ENCODE peak calls at places on chromosomes 3 and 15, in seven cellular contexts. L, F, K, R, A, V and O are unnamed samples.

GRCh38 chr3:24145481-24145880 is 200.4 kb downstream of the NR1D2 start:
- DNase-seq in L (no peak), F (no peak), K (no peak), R (no peak), A (no peak), V (peak; percentile 20), O (no peak)

GRCh38 chr15:78540955-78541743 is 905 bp downstream of the PSMA4 start:
- DNase-seq in L (peak; percentile 5), F (no peak), K (no peak), R (no peak), A (no peak), V (peak; percentile 11), O (no peak)

GRCh38 chr15:58538225-58538731 is 106.5 kb downstream of the LIPC start:
- DNase-seq in L (no peak), F (no peak), K (no peak), R (no peak), A (no peak), V (no peak), O (no peak)

GRCh38 chr3:186979837-186980236 is 49.5 kb downstream of the ST6GAL1 start:
- DNase-seq in L (peak; percentile 88), F (no peak), K (no peak), R (no peak), A (no peak), V (no peak), O (no peak)

GRCh38 chr15:74461847-74462511 is 1.0 kb upstream of the UBL7 start:
- DNase-seq in L (no peak), F (no peak), K (no peak), R (no peak), A (no peak), V (no peak), O (no peak)

GRCh38 chr15:64948916-64949315 is 37.2 kb downstream of the ANKDD1A start:
- DNase-seq in L (no peak), F (no peak), K (no peak), R (no peak), A (no peak), V (no peak), O (no peak)

GRCh38 chr3:6799264-6799915 is 61.5 kb upstream of the GRM7 start:
- DNase-seq in L (peak; percentile 18), F (peak; percentile 14), K (peak; percentile 36), R (no peak), A (no peak), V (peak; percentile 10), O (no peak)

GRCh38 chr3:160006282-160007163 is 17.9 kb downstream of the IL12A start:
- DNase-seq in L (peak; percentile 54), F (peak; percentile 74), K (peak; percentile 74), R (peak; percentile 51), A (peak; percentile 66), V (peak; percentile 83), O (peak; percentile 56)

GRCh38 chr15:28891588-28891987 is 5.8 kb downstream of the APBA2 start:
- DNase-seq in L (no peak), F (no peak), K (no peak), R (no peak), A (no peak), V (no peak), O (no peak)

GRCh38 chr3:194906229-194906629 is 220.5 kb downstream of the FAM43A start:
- DNase-seq in L (peak; percentile 71), F (peak; percentile 75), K (no peak), R (no peak), A (no peak), V (peak; percentile 54), O (no peak)

GRCh38 chr15:66287461-66288055 is 5.8 kb upstream of the DIS3L start:
- DNase-seq in L (peak; percentile 14), F (no peak), K (peak; percentile 31), R (no peak), A (no peak), V (peak; percentile 36), O (no peak)

GRCh38 chr15:47756872-47757271 is 39.6 kb downstream of the SEMA6D start:
- DNase-seq in L (peak; percentile 76), F (no peak), K (peak; percentile 49), R (peak; percentile 48), A (peak; percentile 20), V (peak; percentile 66), O (peak; percentile 45)

GRCh38 chr15:56732135-56732880 is 1.0 kb downstream of the ZNF280D start:
- DNase-seq in L (peak; percentile 39), F (no peak), K (peak; percentile 35), R (no peak), A (peak; percentile 54), V (peak; percentile 79), O (no peak)

GRCh38 chr3:192685801-192686200 is 41.5 kb downstream of the FGF12 start:
- DNase-seq in L (no peak), F (no peak), K (no peak), R (no peak), A (no peak), V (no peak), O (no peak)

GRCh38 chr3:179141890-179142289 is 6.3 kb upstream of the PIK3CA start:
- DNase-seq in L (no peak), F (no peak), K (no peak), R (no peak), A (no peak), V (no peak), O (no peak)

GRCh38 chr3:136835817-136836510 is 17.0 kb downstream of the SLC35G2 start:
- DNase-seq in L (no peak), F (no peak), K (no peak), R (no peak), A (no peak), V (no peak), O (no peak)

GRCh38 chr3:100260081-100260684 is 609 bp upstream of the TBC1D23 start:
- DNase-seq in L (peak; percentile 24), F (no peak), K (no peak), R (no peak), A (no peak), V (peak; percentile 89), O (no peak)

GRCh38 chr3:116614795-116615362 is 94.7 kb upstream of the TUSC7 start:
- DNase-seq in L (peak; percentile 12), F (no peak), K (no peak), R (no peak), A (no peak), V (peak; percentile 1), O (no peak)

GRCh38 chr3:120682095-120682681 is at the start of gene HGD:
- DNase-seq in L (no peak), F (peak; percentile 52), K (no peak), R (no peak), A (no peak), V (no peak), O (no peak)

DNA sequence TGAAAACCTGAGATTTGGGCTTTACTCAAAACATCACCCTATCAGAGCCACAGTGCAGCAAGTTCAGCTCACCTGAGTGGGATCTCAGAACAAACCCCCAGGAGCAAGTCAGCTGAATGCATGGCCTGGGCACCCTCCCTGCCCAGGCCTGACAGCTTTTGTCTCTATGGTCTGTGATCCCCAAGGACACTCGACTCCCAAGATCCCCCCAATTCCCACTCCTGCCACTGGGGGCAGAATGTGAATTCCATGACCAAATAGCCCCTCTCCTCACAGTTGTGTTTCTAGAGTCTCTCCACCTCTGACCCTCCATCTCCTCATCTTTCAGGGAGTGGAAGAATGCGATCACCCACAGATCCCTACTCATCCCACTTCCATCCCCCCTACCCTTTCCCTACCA is 58.9 kb downstream of the ZNF445 start:
- DNase-seq in L (no peak), F (no peak), K (no peak), R (no peak), A (no peak), V (no peak), O (no peak)
- TF ChIP-seq CTCF in L (peak; percentile 29), F (peak; percentile 14), K (no peak), R (peak; percentile 18), A (peak; percentile 16), V (peak; percentile 37), O (peak; percentile 14)

DNA sequence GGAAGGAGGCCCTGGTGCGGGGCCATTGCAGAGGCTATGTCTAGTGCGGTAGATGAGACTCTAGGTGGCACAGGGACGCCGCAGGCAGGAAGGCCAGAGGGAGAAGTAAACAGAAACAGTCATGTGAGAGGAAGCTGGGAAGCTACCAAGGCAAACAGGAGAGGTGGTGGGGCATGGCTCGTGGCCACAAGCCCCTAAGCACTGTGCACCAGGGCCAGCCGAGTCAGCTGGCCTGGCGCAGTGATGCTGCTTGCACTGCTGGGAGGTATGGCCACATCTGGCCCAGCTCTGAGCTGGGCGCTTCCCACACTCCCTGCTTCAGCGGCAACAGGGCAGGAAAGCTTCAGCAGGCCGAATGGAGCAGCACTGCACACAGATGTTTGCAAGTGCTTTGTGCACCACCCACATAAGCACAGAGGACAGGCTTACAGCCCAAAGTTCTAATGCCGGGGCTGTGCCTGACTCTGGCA is 76.6 kb downstream of the SRGAP3 start:
- DNase-seq in L (peak; percentile 42), F (no peak), K (no peak), R (no peak), A (no peak), V (no peak), O (no peak)
- TF ChIP-seq CTCF in L (peak; percentile 3), F (no peak), K (no peak), R (no peak), A (no peak), V (no peak), O (no peak)

GRCh38 chr15:69750253-69750652 is 297.6 kb downstream of the RPLP1 start:
- DNase-seq in L (no peak), F (no peak), K (no peak), R (no peak), A (no peak), V (no peak), O (no peak)

GRCh38 chr15:69751147-69751546 is 298.5 kb downstream of the RPLP1 start:
- DNase-seq in L (no peak), F (no peak), K (no peak), R (no peak), A (no peak), V (no peak), O (no peak)

GRCh38 chr15:69748700-69749099 is 296.1 kb downstream of the RPLP1 start:
- DNase-seq in L (no peak), F (no peak), K (no peak), R (no peak), A (no peak), V (no peak), O (no peak)

GRCh38 chr15:69749274-69749673 is 296.7 kb downstream of the RPLP1 start:
- DNase-seq in L (no peak), F (no peak), K (no peak), R (no peak), A (no peak), V (no peak), O (no peak)

GRCh38 chr15:69749797-69750196 is 297.2 kb downstream of the RPLP1 start:
- DNase-seq in L (peak; percentile 8), F (no peak), K (peak; percentile 17), R (no peak), A (no peak), V (no peak), O (no peak)
- TF ChIP-seq CTCF in L (peak; percentile 53), F (no peak), K (peak; percentile 45), R (peak; percentile 45), A (peak; percentile 15), V (peak; percentile 26), O (no peak)

DNA sequence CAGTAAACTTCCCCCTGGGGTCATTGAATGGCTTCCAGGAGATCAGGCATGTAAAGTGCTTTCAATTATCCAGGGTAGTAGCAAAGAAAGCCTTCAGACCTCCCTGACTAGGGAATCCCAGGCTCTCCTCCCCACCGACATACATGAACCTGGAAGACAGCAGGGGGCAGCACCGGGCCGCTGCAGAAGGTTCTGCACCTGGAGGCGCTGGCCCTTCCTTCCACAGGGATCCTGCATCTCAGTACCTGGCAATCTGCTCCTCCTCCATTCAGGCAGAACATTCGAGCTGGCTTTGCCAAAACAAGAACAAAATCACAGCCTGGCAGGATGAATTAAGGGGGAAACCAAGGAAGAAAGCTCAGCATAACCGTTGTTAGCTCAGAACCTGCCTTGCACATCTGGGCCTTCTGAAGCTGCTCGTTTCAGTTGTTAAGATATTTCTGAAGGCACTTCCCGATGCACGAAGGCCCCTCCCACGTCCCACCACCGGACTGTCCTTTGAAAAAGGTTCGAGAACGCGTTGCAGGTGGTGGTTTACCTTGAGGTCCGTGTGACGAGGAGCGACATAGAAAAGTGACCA is 237.7 kb downstream of the SLCO3A1 start:
- DNase-seq in L (peak; percentile 27), F (peak; percentile 75), K (no peak), R (no peak), A (no peak), V (peak; percentile 48), O (no peak)
- TF ChIP-seq CTCF in L (peak; percentile 89), F (peak; percentile 82), K (peak; percentile 36), R (peak; percentile 81), A (peak; percentile 68), V (peak; percentile 72), O (peak; percentile 63)